ENCODE peak calls at places on chromosomes 11 and 22, in seven cellular contexts. D, M, S, W, Y, U and E are unnamed samples.

GRCh38 chr22:20155330-20156041 is 4.6 kb upstream of the CCDC188 start:
- DNase-seq in W (no peak), Y (no peak), S (peak), M (no peak), D (no peak), U (no peak), E (no peak)

GRCh38 chr11:60767388-60767811 is 10.7 kb downstream of the MS4A15 start:
- DNase-seq in W (no peak), Y (no peak), M (no peak), D (no peak), U (no peak), S (no peak), E (no peak)

GRCh38 chr11:115430345-115430744 is 73.9 kb downstream of the CADM1 start:
- DNase-seq in W (no peak), M (no peak), S (no peak), D (no peak), Y (no peak), U (no peak), E (no peak)

GRCh38 chr11:117223741-117224685 is 7.9 kb downstream of the PCSK7 start:
- DNase-seq in Y (no peak), W (no peak), U (peak), D (peak), M (no peak), S (no peak), E (no peak)

GRCh38 chr11:118975771-118976709 is 4.5 kb downstream of the FOXR1 start:
- DNase-seq in Y (no peak), U (no peak), M (no peak), W (no peak), S (peak), D (no peak), E (no peak)

GRCh38 chr11:71456294-71456693 is 3.3 kb downstream of the NADSYN1 start:
- DNase-seq in S (no peak), M (no peak), U (no peak), D (peak), Y (no peak), W (no peak), E (no peak)

GRCh38 chr11:71423181-71423790 is 24.9 kb downstream of the DHCR7 start:
- DNase-seq in M (no peak), S (no peak), W (no peak), U (no peak), D (no peak), Y (no peak), E (no peak)

GRCh38 chr11:67303132-67303988 is at the start of gene SSH3:
- DNase-seq in U (peak), Y (no peak), M (peak), W (peak), D (peak), S (peak), E (no peak)

GRCh38 chr11:67113231-67113721 is 5.8 kb upstream of the KDM2A start:
- DNase-seq in Y (no peak), W (no peak), M (no peak), U (no peak), D (peak), S (no peak), E (no peak)

GRCh38 chr11:82988936-82989627 is 82.6 kb downstream of the RAB30 start:
- DNase-seq in D (no peak), Y (no peak), S (no peak), U (no peak), W (no peak), M (no peak), E (no peak)

GRCh38 chr11:110289472-110289871 is 6.9 kb downstream of the RDX start:
- DNase-seq in U (no peak), W (no peak), S (no peak), Y (no peak), D (no peak), M (no peak), E (no peak)

GRCh38 chr11:57761301-57762234 is at the start of gene CTNND1:
- DNase-seq in S (peak), M (peak), D (peak), U (peak), Y (no peak), W (peak), E (peak)

GRCh38 chr11:120652705-120653335 is 141.3 kb downstream of the GRIK4 start:
- DNase-seq in S (peak), M (no peak), Y (no peak), U (no peak), D (no peak), W (no peak), E (peak)

GRCh38 chr11:83330303-83330702 is 44.1 kb upstream of the CCDC90B start:
- DNase-seq in M (no peak), S (no peak), Y (no peak), D (no peak), U (no peak), W (no peak), E (no peak)

GRCh38 chr11:5684627-5685362 is at the start of gene TRIM5:
- DNase-seq in D (peak), U (peak), Y (peak), W (peak), S (peak), M (peak), E (peak)

GRCh38 chr11:131582021-131582531 is 211.7 kb downstream of the NTM start:
- DNase-seq in U (no peak), M (no peak), Y (no peak), W (no peak), S (no peak), D (no peak), E (no peak)

GRCh38 chr11:131583823-131584222 is 213.4 kb downstream of the NTM start:
- DNase-seq in D (no peak), S (no peak), Y (no peak), M (no peak), U (no peak), W (no peak), E (no peak)

GRCh38 chr11:131581006-131581405 is 210.6 kb downstream of the NTM start:
- DNase-seq in W (no peak), S (no peak), Y (no peak), D (no peak), U (no peak), M (no peak), E (no peak)

GRCh38 chr11:131580466-131580865 is 210.1 kb downstream of the NTM start:
- DNase-seq in U (no peak), Y (no peak), D (no peak), W (no peak), M (no peak), S (no peak), E (no peak)

DNA sequence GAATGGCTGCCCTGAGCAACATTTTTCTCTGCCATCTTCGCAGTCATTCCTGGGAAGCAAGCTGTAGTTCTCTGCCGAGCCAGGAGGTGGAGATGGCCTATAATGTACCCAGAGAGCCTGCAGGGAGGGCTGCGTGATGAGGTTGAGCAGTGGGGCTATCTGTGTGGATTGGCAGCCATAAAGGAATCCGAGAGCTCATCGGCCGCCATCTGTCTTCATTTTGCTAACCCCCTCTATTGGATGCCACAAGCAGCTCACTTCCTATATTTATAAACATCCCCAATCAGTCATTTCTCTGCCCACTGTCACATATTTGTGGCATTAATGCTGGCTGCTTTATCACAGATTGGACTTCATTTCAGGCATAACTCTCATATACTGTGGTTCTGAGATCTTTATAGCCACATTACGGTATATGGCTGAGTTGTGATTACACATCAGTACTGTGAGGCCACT is 209.5 kb downstream of the NTM start:
- DNase-seq in W (no peak), D (no peak), Y (no peak), M (no peak), U (no peak), S (peak), E (peak)
- TF ChIP-seq CTCF in W (no peak), D (no peak), Y (no peak), M (no peak), U (no peak), S (no peak), E (peak)

GRCh38 chr22:23120415-23120899 is 21.3 kb downstream of the RSPH14 start:
- DNase-seq in W (no peak), M (no peak), U (no peak), Y (no peak), D (no peak), S (no peak), E (no peak)
- TF ChIP-seq CTCF in W (no peak), M (no peak), U (no peak), Y (no peak), D (no peak), S (no peak), E (no peak)

GRCh38 chr11:93783767-93784151 is 323 bp upstream of the MED17 start:
- DNase-seq in D (no peak), Y (no peak), S (no peak), M (no peak), W (no peak), U (no peak), E (no peak)
- TF ChIP-seq CTCF in D (no peak), Y (no peak), S (no peak), M (no peak), W (no peak), U (no peak), E (no peak)

GRCh38 chr22:28014141-28015055 is 95.3 kb upstream of the PITPNB start:
- DNase-seq in Y (no peak), W (peak), M (no peak), U (no peak), S (no peak), D (no peak), E (no peak)

GRCh38 chr22:28015676-28016601 is 96.9 kb upstream of the PITPNB start:
- DNase-seq in D (peak), Y (no peak), M (peak), S (peak), W (peak), U (peak), E (no peak)

GRCh38 chr22:28015056-28015445 is 96.0 kb upstream of the PITPNB start:
- DNase-seq in D (peak), W (peak), S (no peak), U (no peak), Y (no peak), M (no peak), E (no peak)

GRCh38 chr22:28012811-28013460 is 93.9 kb upstream of the PITPNB start:
- DNase-seq in S (no peak), Y (no peak), D (no peak), U (no peak), W (no peak), M (no peak), E (no peak)

GRCh38 chr22:28013611-28014010 is 94.6 kb upstream of the PITPNB start:
- DNase-seq in M (no peak), U (no peak), S (no peak), D (no peak), Y (no peak), W (no peak), E (no peak)
- TF ChIP-seq CTCF in M (no peak), U (no peak), S (no peak), D (no peak), Y (no peak), W (no peak), E (no peak)